ENCODE peak calls at places on chromosomes 12 and 14, in six cellular contexts. One of them, this sample, is unnamed.
A peak's percentile ranks its signal among the peaks of the same experiment; 100 is the strongest.

GRCh38 chr14:63956326-63956725 is 103.5 kb downstream of the SYNE2 start:
- DNase-seq in mammary epithelial cell: peak; percentile 51
- DNase-seq in thyroid gland: no peak
- DNase-seq in left ventricle myocardium inferior: no peak
- DNase-seq in pancreas: no peak
- DNase-seq in cardiac muscle cell: no peak
- DNase-seq in this sample: no peak

GRCh38 chr12:116152268-116152667 is 125.2 kb downstream of the MED13L start:
- DNase-seq in mammary epithelial cell: no peak
- DNase-seq in thyroid gland: no peak
- DNase-seq in left ventricle myocardium inferior: no peak
- DNase-seq in pancreas: no peak
- DNase-seq in cardiac muscle cell: peak; percentile 91
- DNase-seq in this sample: no peak

GRCh38 chr12:14394317-14395058 is 29.0 kb downstream of the ATF7IP start:
- DNase-seq in mammary epithelial cell: peak; percentile 83
- DNase-seq in thyroid gland: peak; percentile 39
- DNase-seq in left ventricle myocardium inferior: no peak
- DNase-seq in pancreas: peak; percentile 37
- DNase-seq in cardiac muscle cell: peak; percentile 87
- DNase-seq in this sample: no peak

GRCh38 chr12:28998662-28999120 is 150.4 kb upstream of the FAR2 start:
- DNase-seq in mammary epithelial cell: peak; percentile 56
- DNase-seq in thyroid gland: no peak
- DNase-seq in left ventricle myocardium inferior: no peak
- DNase-seq in pancreas: no peak
- DNase-seq in cardiac muscle cell: peak; percentile 68
- DNase-seq in this sample: no peak

GRCh38 chr14:96083667-96084320 is 44.6 kb downstream of the C14orf132 start:
- DNase-seq in mammary epithelial cell: peak; percentile 75
- DNase-seq in thyroid gland: peak; percentile 89
- DNase-seq in left ventricle myocardium inferior: no peak
- DNase-seq in pancreas: peak; percentile 78
- DNase-seq in cardiac muscle cell: no peak
- DNase-seq in this sample: no peak

GRCh38 chr12:94012508-94013044 is 135.8 kb upstream of the PLXNC1 start:
- DNase-seq in mammary epithelial cell: no peak
- DNase-seq in thyroid gland: no peak
- DNase-seq in left ventricle myocardium inferior: no peak
- DNase-seq in pancreas: no peak
- DNase-seq in cardiac muscle cell: no peak
- DNase-seq in this sample: no peak

GRCh38 chr14:22390824-22391461 is 198.1 kb downstream of the DAD1 start:
- DNase-seq in mammary epithelial cell: peak; percentile 65
- DNase-seq in thyroid gland: no peak
- DNase-seq in left ventricle myocardium inferior: no peak
- DNase-seq in pancreas: no peak
- DNase-seq in cardiac muscle cell: no peak
- DNase-seq in this sample: no peak

GRCh38 chr12:5507536-5507935 is 75.6 kb downstream of the NTF3 start:
- DNase-seq in mammary epithelial cell: no peak
- DNase-seq in thyroid gland: no peak
- DNase-seq in left ventricle myocardium inferior: no peak
- DNase-seq in pancreas: no peak
- DNase-seq in cardiac muscle cell: no peak
- DNase-seq in this sample: no peak

GRCh38 chr12:110436231-110436630 is 13.9 kb downstream of the ARPC3 start:
- DNase-seq in mammary epithelial cell: no peak
- DNase-seq in thyroid gland: no peak
- DNase-seq in left ventricle myocardium inferior: no peak
- DNase-seq in pancreas: no peak
- DNase-seq in cardiac muscle cell: peak; percentile 15
- DNase-seq in this sample: no peak

GRCh38 chr14:33943081-33943480 is 7.8 kb downstream of the EGLN3 start:
- DNase-seq in mammary epithelial cell: no peak
- DNase-seq in thyroid gland: peak; percentile 30
- DNase-seq in left ventricle myocardium inferior: no peak
- DNase-seq in pancreas: peak; percentile 48
- DNase-seq in cardiac muscle cell: no peak
- DNase-seq in this sample: no peak

GRCh38 chr12:55931317-55931779 is 386 bp downstream of the DGKA start:
- DNase-seq in mammary epithelial cell: no peak
- DNase-seq in thyroid gland: peak; percentile 14
- DNase-seq in left ventricle myocardium inferior: peak; percentile 15
- DNase-seq in pancreas: no peak
- DNase-seq in cardiac muscle cell: no peak
- DNase-seq in this sample: no peak

GRCh38 chr14:55336161-55336560 is 64.9 kb downstream of the FBXO34 start:
- DNase-seq in mammary epithelial cell: peak; percentile 48
- DNase-seq in thyroid gland: no peak
- DNase-seq in left ventricle myocardium inferior: no peak
- DNase-seq in pancreas: no peak
- DNase-seq in cardiac muscle cell: peak; percentile 27
- DNase-seq in this sample: no peak

GRCh38 chr12:46692606-46693005 is 133.2 kb downstream of the SLC38A4 start:
- DNase-seq in mammary epithelial cell: no peak
- DNase-seq in thyroid gland: no peak
- DNase-seq in left ventricle myocardium inferior: no peak
- DNase-seq in pancreas: no peak
- DNase-seq in cardiac muscle cell: no peak
- DNase-seq in this sample: no peak
- H3K27ac ChIP-seq in mammary epithelial cell: no peak overlapping the region
- H3K27ac ChIP-seq in thyroid gland: no peak overlapping the region
- H3K27ac ChIP-seq in left ventricle myocardium inferior: no peak overlapping the region
- H3K27ac ChIP-seq in pancreas: no peak overlapping the region
- H3K27ac ChIP-seq in cardiac muscle cell: no peak overlapping the region
- H3K27ac ChIP-seq in this sample: no peak overlapping the region

DNA sequence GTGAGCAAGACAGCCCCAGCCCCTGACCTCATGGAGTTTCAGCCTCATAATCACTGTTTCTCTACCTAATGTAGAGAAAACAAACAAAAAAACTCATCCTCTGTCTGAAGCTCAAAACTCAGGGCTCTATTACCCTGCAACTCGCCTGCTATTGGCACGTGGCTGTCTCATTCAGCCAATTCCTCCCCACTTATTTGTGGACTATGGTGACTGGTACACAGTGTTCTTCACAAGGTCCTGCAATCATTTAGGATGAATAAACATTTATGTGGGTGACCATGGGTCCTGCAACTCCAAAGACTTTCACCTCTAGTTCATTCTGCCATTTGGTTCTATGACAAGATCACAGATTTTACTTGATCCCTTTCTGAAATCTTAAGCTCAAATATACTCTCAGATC is 4.7 kb downstream of the PPP2R3C start:
- DNase-seq in mammary epithelial cell: no peak
- DNase-seq in thyroid gland: no peak
- DNase-seq in left ventricle myocardium inferior: no peak
- DNase-seq in pancreas: no peak
- DNase-seq in cardiac muscle cell: no peak
- DNase-seq in this sample: no peak
- H3K27ac ChIP-seq in mammary epithelial cell: no peak overlapping the region
- H3K27ac ChIP-seq in thyroid gland: no peak overlapping the region
- H3K27ac ChIP-seq in left ventricle myocardium inferior: peak overlapping the region; percentile 29
- H3K27ac ChIP-seq in pancreas: no peak overlapping the region
- H3K27ac ChIP-seq in cardiac muscle cell: no peak overlapping the region
- H3K27ac ChIP-seq in this sample: no peak overlapping the region

GRCh38 chr14:24439830-24440605 is 2.6 kb downstream of the SDR39U1 start:
- DNase-seq in mammary epithelial cell: no peak
- DNase-seq in thyroid gland: no peak
- DNase-seq in left ventricle myocardium inferior: no peak
- DNase-seq in pancreas: no peak
- DNase-seq in cardiac muscle cell: no peak
- DNase-seq in this sample: no peak
- H3K27ac ChIP-seq in mammary epithelial cell: no peak overlapping the region
- H3K27ac ChIP-seq in thyroid gland: peak overlapping the region; percentile 9
- H3K27ac ChIP-seq in left ventricle myocardium inferior: peak overlapping the region; percentile 100
- H3K27ac ChIP-seq in pancreas: no peak overlapping the region
- H3K27ac ChIP-seq in cardiac muscle cell: no peak overlapping the region
- H3K27ac ChIP-seq in this sample: no peak overlapping the region

DNA sequence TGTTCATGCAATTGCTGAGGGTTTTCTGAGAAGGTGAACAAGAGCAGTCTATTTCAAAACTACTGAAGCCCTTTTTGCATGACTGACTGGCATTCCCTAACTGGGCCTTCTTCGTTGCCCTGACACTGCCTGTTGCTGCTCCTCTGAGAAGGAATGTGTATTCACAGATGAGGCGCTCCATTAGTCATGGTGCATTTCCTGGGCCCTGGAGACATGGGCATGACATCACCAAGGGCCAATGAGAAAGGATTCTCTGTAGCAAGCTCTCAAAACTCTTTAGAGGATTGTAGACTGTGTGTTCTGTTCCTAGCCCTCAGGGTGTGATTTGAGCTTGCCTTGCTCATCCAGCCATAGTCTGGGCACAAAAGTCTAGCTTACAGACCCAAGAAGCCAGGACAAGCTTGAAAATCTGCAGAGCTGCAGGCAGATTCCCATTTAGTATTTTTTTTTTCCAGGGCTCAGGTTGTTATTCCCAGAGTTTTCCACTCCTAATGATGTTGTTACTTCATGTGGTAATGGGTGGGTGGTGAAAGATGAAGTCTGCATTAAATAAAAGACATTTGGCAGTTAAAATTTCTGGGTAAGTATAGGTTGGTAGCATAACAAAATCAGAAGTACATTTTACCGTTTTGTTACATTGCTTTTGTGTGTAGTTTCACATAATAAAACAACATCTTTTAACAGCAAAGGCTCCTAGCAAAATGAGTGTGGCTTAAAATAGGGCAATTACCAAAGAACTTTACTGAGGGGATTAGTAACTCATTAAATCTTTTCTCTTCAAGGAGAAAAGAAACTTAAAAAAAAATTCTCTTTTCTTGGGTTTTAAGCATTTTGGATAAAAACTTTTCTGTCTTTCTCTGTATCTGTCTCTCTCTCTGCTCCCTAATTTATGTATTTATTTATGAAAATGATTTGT is 318.4 kb downstream of the RAD51B start:
- DNase-seq in mammary epithelial cell: peak; percentile 99
- DNase-seq in thyroid gland: peak; percentile 92
- DNase-seq in left ventricle myocardium inferior: no peak
- DNase-seq in pancreas: peak; percentile 29
- DNase-seq in cardiac muscle cell: peak; percentile 89
- DNase-seq in this sample: peak; percentile 46
- H3K27ac ChIP-seq in mammary epithelial cell: peak overlapping the region; percentile 99
- H3K27ac ChIP-seq in thyroid gland: peak overlapping the region; percentile 91
- H3K27ac ChIP-seq in left ventricle myocardium inferior: peak overlapping the region; percentile 27
- H3K27ac ChIP-seq in pancreas: peak overlapping the region; percentile 46
- H3K27ac ChIP-seq in cardiac muscle cell: peak overlapping the region; percentile 70
- H3K27ac ChIP-seq in this sample: no peak overlapping the region

DNA sequence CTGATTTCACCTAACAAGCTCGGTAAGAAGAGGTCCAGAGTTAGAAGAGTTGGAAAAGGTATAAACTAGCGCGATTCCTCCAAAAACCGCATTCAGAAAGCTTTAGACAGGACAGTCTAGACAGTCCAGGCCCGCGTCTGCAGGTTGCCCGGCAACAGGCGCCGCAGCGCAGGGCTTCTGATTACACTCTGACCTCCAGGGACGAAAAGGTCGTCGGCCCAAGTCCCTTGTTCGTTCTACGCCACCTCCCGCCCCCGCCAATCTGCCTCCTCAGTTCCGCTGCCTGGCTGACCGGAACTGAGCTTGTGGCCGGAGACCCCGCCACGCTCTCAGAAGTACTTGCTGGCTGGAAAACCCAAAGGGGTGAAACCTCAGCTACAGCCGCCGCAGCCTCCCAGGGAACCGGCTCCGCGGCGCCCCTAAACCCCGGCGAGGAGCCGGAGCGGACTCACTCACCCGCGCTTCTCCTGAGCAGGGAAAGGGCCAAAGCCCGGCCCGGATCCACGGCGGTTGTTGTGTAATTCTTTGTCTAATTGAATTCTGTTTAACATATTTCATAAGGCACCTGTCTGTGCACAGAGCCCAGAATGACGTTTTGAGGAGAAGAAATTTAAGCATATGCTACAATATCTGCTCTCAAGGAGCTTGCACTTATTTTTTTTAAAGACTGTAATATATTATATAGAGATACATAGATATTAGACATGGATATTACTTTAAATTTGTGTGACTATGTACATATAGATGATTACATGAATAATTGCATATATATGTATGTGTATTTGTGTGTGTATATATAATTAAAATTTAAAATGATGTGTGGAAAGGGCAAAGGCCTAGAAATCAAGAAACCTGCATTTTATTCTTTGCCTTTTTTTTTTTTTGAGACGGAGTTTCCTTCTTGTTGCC is at the start of gene CAPS2:
- DNase-seq in mammary epithelial cell: peak; percentile 87
- DNase-seq in thyroid gland: peak; percentile 81
- DNase-seq in left ventricle myocardium inferior: peak; percentile 87
- DNase-seq in pancreas: peak; percentile 83
- DNase-seq in cardiac muscle cell: peak; percentile 89
- DNase-seq in this sample: peak; percentile 88
- H3K27ac ChIP-seq in mammary epithelial cell: no peak within 1 kb of the TSS
- H3K27ac ChIP-seq in thyroid gland: peak within 1 kb of the TSS; percentile 44
- H3K27ac ChIP-seq in left ventricle myocardium inferior: peak within 1 kb of the TSS; percentile 82
- H3K27ac ChIP-seq in pancreas: peak within 1 kb of the TSS; percentile 53
- H3K27ac ChIP-seq in cardiac muscle cell: peak within 1 kb of the TSS; percentile 78
- H3K27ac ChIP-seq in this sample: peak within 1 kb of the TSS; percentile 56

DNA sequence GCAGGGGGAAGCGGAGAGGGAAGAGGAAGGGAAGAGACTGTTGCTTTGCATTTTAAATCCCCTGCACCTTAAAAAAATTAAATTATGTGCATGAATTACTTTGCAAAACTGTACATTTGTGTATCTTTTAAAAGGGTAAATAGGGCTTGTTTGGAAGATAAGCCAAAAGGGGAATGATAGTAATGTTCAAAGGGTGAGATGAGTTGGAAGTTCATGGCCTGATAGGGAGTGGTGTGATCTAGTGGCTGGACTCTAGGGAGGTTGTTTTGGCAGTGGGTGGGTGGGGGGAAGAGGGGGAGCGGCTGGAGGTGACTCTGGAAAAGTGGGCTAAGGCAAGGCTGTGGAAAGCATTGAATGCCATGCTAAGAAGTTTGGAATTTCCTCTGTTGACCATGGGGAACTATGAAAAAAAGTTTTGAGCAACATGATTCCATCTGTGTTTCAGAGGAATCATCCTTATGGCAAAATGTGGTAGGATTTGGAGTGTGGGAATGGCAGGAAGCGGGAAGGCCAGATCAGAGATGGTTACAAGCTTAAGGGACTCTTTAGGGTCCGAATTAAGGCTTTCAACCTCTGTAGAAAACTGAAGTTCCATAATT is 25.5 kb upstream of the EMP1 start:
- DNase-seq in mammary epithelial cell: no peak
- DNase-seq in thyroid gland: no peak
- DNase-seq in left ventricle myocardium inferior: no peak
- DNase-seq in pancreas: no peak
- DNase-seq in cardiac muscle cell: no peak
- DNase-seq in this sample: no peak
- H3K27ac ChIP-seq in mammary epithelial cell: peak overlapping the region; percentile 92
- H3K27ac ChIP-seq in thyroid gland: peak overlapping the region; percentile 82
- H3K27ac ChIP-seq in left ventricle myocardium inferior: no peak overlapping the region
- H3K27ac ChIP-seq in pancreas: no peak overlapping the region
- H3K27ac ChIP-seq in cardiac muscle cell: no peak overlapping the region
- H3K27ac ChIP-seq in this sample: peak overlapping the region; percentile 9

GRCh38 chr14:62776300-62776699 is 269.0 kb downstream of the KCNH5 start:
- DNase-seq in mammary epithelial cell: no peak
- DNase-seq in thyroid gland: no peak
- DNase-seq in left ventricle myocardium inferior: no peak
- DNase-seq in pancreas: no peak
- DNase-seq in cardiac muscle cell: no peak
- DNase-seq in this sample: no peak
- H3K27ac ChIP-seq in mammary epithelial cell: no peak overlapping the region
- H3K27ac ChIP-seq in thyroid gland: no peak overlapping the region
- H3K27ac ChIP-seq in left ventricle myocardium inferior: no peak overlapping the region
- H3K27ac ChIP-seq in pancreas: no peak overlapping the region
- H3K27ac ChIP-seq in cardiac muscle cell: no peak overlapping the region
- H3K27ac ChIP-seq in this sample: no peak overlapping the region

GRCh38 chr12:127293507-127294310 is 973.3 kb upstream of the TMEM132C start:
- DNase-seq in mammary epithelial cell: peak; percentile 69
- DNase-seq in thyroid gland: peak; percentile 9
- DNase-seq in left ventricle myocardium inferior: peak; percentile 30
- DNase-seq in pancreas: peak; percentile 18
- DNase-seq in cardiac muscle cell: peak; percentile 41
- DNase-seq in this sample: peak; percentile 76
- H3K27ac ChIP-seq in mammary epithelial cell: no peak overlapping the region
- H3K27ac ChIP-seq in thyroid gland: no peak overlapping the region
- H3K27ac ChIP-seq in left ventricle myocardium inferior: no peak overlapping the region
- H3K27ac ChIP-seq in pancreas: no peak overlapping the region
- H3K27ac ChIP-seq in cardiac muscle cell: no peak overlapping the region
- H3K27ac ChIP-seq in this sample: no peak overlapping the region

This sample was measured in heart left ventricle.